ENCODE peak calls at places on chromosomes 3 and 15, in eight cellular contexts. X is CMK; E is fibroblast of mammary gland; V is amniotic epithelial cell; J is stimulated activated CD4-positive, alpha-beta T cell treated with anti-CD3 and anti-CD28 coated beads, TNF-alpha, amount 100 ng/mL, for 4 hours; I is HTR-8/SVneo; D is hepatic stellate cell; Z is cerebellar cortex. U is an unnamed sample.

GRCh38 chr3:36444909-36445308 is 64.6 kb downstream of the STAC start:
- DNase-seq in E (peak; percentile 66), J (no peak), D (no peak), V (no peak), X (no peak), Z (no peak), I (peak; percentile 3), U (no peak)

GRCh38 chr3:150450906-150451305 is 42.8 kb downstream of the TSC22D2 start:
- DNase-seq in D (no peak), I (no peak), E (no peak), Z (no peak), J (no peak), X (no peak), V (peak; percentile 28), U (no peak)

GRCh38 chr3:108477511-108478147 is 32.8 kb downstream of the MYH15 start:
- DNase-seq in D (peak; percentile 2), Z (peak; percentile 54), X (peak; percentile 22), E (peak; percentile 79), V (peak; percentile 58), I (peak; percentile 29), J (peak; percentile 29), U (no peak)

GRCh38 chr3:61061092-61061723 is 190.0 kb downstream of the FHIT start:
- DNase-seq in X (no peak), J (no peak), V (no peak), D (no peak), Z (no peak), I (no peak), E (no peak), U (no peak)

GRCh38 chr15:32844118-32844711 is 126.4 kb downstream of the GREM1 start:
- DNase-seq in E (peak; percentile 72), D (no peak), I (no peak), Z (peak; percentile 4), J (no peak), X (peak; percentile 8), V (no peak), U (no peak)

GRCh38 chr3:144244662-144245061 is 273.0 kb downstream of the DIPK2A start:
- DNase-seq in I (no peak), Z (no peak), E (no peak), V (no peak), D (no peak), J (no peak), X (no peak), U (no peak)

GRCh38 chr3:62582495-62583172 is 209.3 kb upstream of the FEZF2 start:
- DNase-seq in D (no peak), I (no peak), V (no peak), Z (no peak), X (no peak), E (no peak), J (no peak), U (no peak)

GRCh38 chr15:63023351-63023945 is 19.1 kb upstream of the TPM1 start:
- DNase-seq in X (no peak), E (peak; percentile 28), V (peak; percentile 52), J (no peak), Z (no peak), D (peak; percentile 53), I (no peak), U (peak; percentile 78)

GRCh38 chr3:56748663-56749231 is 53.0 kb downstream of the ARHGEF3 start:
- DNase-seq in J (no peak), D (no peak), X (no peak), I (no peak), V (no peak), Z (no peak), E (no peak), U (no peak)

U was measured in amniotic stem cell.